ENCODE peak calls at places on chromosomes 13 and 19, in four cellular contexts. One of them, this sample, is unnamed.

GRCh38 chr19:55346725-55347441 is 7.2 kb downstream of the KMT5C start:
- DNase-seq in HepG2: no peak
- DNase-seq in K562: no peak
- DNase-seq in H1: no peak
- DNase-seq in this sample: no peak

GRCh38 chr19:6238256-6238642 is 41.5 kb downstream of the MLLT1 start:
- DNase-seq in HepG2: no peak
- DNase-seq in K562: peak
- DNase-seq in H1: no peak
- DNase-seq in this sample: no peak

GRCh38 chr13:29920018-29920643 is 69.7 kb upstream of the UBL3 start:
- DNase-seq in HepG2: peak
- DNase-seq in K562: no peak
- DNase-seq in H1: no peak
- DNase-seq in this sample: no peak

GRCh38 chr19:729564-730381 is 21.0 kb downstream of the PALM start:
- DNase-seq in HepG2: no peak
- DNase-seq in K562: no peak
- DNase-seq in H1: no peak
- DNase-seq in this sample: no peak

GRCh38 chr13:38590796-38591507 is 95.9 kb upstream of the FREM2 start:
- DNase-seq in HepG2: no peak
- DNase-seq in K562: no peak
- DNase-seq in H1: no peak
- DNase-seq in this sample: no peak

GRCh38 chr19:22832031-22832762 is at the start of gene ZNF723:
- DNase-seq in HepG2: no peak
- DNase-seq in K562: no peak
- DNase-seq in H1: no peak
- DNase-seq in this sample: no peak

GRCh38 chr19:28242317-28242927 is 970.5 kb downstream of the UQCRFS1 start:
- DNase-seq in HepG2: no peak
- DNase-seq in K562: peak
- DNase-seq in H1: no peak
- DNase-seq in this sample: no peak

GRCh38 chr19:32041681-32042292 is 303.6 kb upstream of the ZNF507 start:
- DNase-seq in HepG2: peak
- DNase-seq in K562: peak
- DNase-seq in H1: no peak
- DNase-seq in this sample: no peak

GRCh38 chr13:48334534-48335127 is 31.1 kb downstream of the RB1 start:
- DNase-seq in HepG2: peak
- DNase-seq in K562: no peak
- DNase-seq in H1: no peak
- DNase-seq in this sample: peak

GRCh38 chr13:104625196-104625595 is 1559.0 kb upstream of the SLC10A2 start:
- DNase-seq in HepG2: no peak
- DNase-seq in K562: no peak
- DNase-seq in H1: no peak
- DNase-seq in this sample: no peak

GRCh38 chr19:18086590-18087138 is at the start of gene IL12RB1:
- DNase-seq in HepG2: no peak
- DNase-seq in K562: no peak
- DNase-seq in H1: no peak
- DNase-seq in this sample: peak

GRCh38 chr19:32921624-32922023 is 50.1 kb downstream of the CEP89 start:
- DNase-seq in HepG2: no peak
- DNase-seq in K562: no peak
- DNase-seq in H1: no peak
- DNase-seq in this sample: no peak

GRCh38 chr13:32504263-32504662 is 34.3 kb downstream of the N4BP2L2 start:
- DNase-seq in HepG2: peak
- DNase-seq in K562: no peak
- DNase-seq in H1: no peak
- DNase-seq in this sample: no peak

GRCh38 chr13:65064967-65065366 is 2165.2 kb downstream of the PCDH9 start:
- DNase-seq in HepG2: no peak
- DNase-seq in K562: no peak
- DNase-seq in H1: no peak
- DNase-seq in this sample: no peak

GRCh38 chr19:31119951-31120690 is 229.1 kb downstream of the TSHZ3 start:
- DNase-seq in HepG2: no peak
- DNase-seq in K562: no peak
- DNase-seq in H1: no peak
- DNase-seq in this sample: no peak

GRCh38 chr13:67230774-67231480 is 791 bp upstream of the PCDH9 start:
- DNase-seq in HepG2: peak
- DNase-seq in K562: peak
- DNase-seq in H1: peak
- DNase-seq in this sample: no peak

GRCh38 chr19:51743405-51743804 is 8.3 kb downstream of the FPR1 start:
- DNase-seq in HepG2: no peak
- DNase-seq in K562: no peak
- DNase-seq in H1: no peak
- DNase-seq in this sample: no peak

GRCh38 chr19:18388328-18389094 is 2.6 kb downstream of the GDF15 start:
- DNase-seq in HepG2: peak
- DNase-seq in K562: peak
- DNase-seq in H1: no peak
- DNase-seq in this sample: peak

GRCh38 chr19:1264801-1265610 is 4.1 kb upstream of the CIRBP start:
- DNase-seq in HepG2: peak
- DNase-seq in K562: peak
- DNase-seq in H1: no peak
- DNase-seq in this sample: no peak

GRCh38 chr13:82634946-82635345 is 1247.3 kb downstream of the SLITRK1 start:
- DNase-seq in HepG2: no peak
- DNase-seq in K562: no peak
- DNase-seq in H1: no peak
- DNase-seq in this sample: no peak

GRCh38 chr19:5711713-5712161 is 8.2 kb downstream of the LONP1 start:
- DNase-seq in HepG2: no peak
- DNase-seq in K562: peak
- DNase-seq in H1: no peak
- DNase-seq in this sample: no peak

GRCh38 chr19:18364826-18365528 is 21.0 kb upstream of the GDF15 start:
- DNase-seq in HepG2: peak
- DNase-seq in K562: peak
- DNase-seq in H1: no peak
- DNase-seq in this sample: no peak

GRCh38 chr13:68099616-68100015 is 869.5 kb upstream of the PCDH9 start:
- DNase-seq in HepG2: no peak
- DNase-seq in K562: no peak
- DNase-seq in H1: no peak
- DNase-seq in this sample: no peak

GRCh38 chr19:35991731-35992450 is 3.1 kb upstream of the SDHAF1 start:
- DNase-seq in HepG2: no peak
- DNase-seq in K562: no peak
- DNase-seq in H1: no peak
- DNase-seq in this sample: no peak

GRCh38 chr19:28168557-28168956 is 1044.4 kb downstream of the UQCRFS1 start:
- DNase-seq in HepG2: no peak
- DNase-seq in K562: no peak
- DNase-seq in H1: peak
- DNase-seq in this sample: no peak

GRCh38 chr13:30690282-30691188 is 44.8 kb upstream of the ALOX5AP start:
- DNase-seq in HepG2: no peak
- DNase-seq in K562: no peak
- DNase-seq in H1: no peak
- DNase-seq in this sample: no peak

GRCh38 chr13:64289702-64290101 is 2874.1 kb upstream of the PCDH20 start:
- DNase-seq in HepG2: no peak
- DNase-seq in K562: no peak
- DNase-seq in H1: no peak
- DNase-seq in this sample: no peak

GRCh38 chr19:8310342-8311055 is 2.3 kb upstream of the CD320 start:
- DNase-seq in HepG2: no peak
- DNase-seq in K562: no peak
- DNase-seq in H1: no peak
- DNase-seq in this sample: no peak

GRCh38 chr13:107834268-107834667 is 381.1 kb downstream of the LIG4 start:
- DNase-seq in HepG2: no peak
- DNase-seq in K562: no peak
- DNase-seq in H1: no peak
- DNase-seq in this sample: no peak

GRCh38 chr19:48329167-48329891 is 4.0 kb downstream of the EMP3 start:
- DNase-seq in HepG2: no peak
- DNase-seq in K562: peak
- DNase-seq in H1: no peak
- DNase-seq in this sample: peak

GRCh38 chr13:21556051-21556450 is 47.9 kb downstream of the MICU2 start:
- DNase-seq in HepG2: no peak
- DNase-seq in K562: no peak
- DNase-seq in H1: no peak
- DNase-seq in this sample: no peak

GRCh38 chr19:7007859-7008258 is 13.4 kb downstream of the MBD3L2B start:
- DNase-seq in HepG2: no peak
- DNase-seq in K562: no peak
- DNase-seq in H1: no peak
- DNase-seq in this sample: no peak

GRCh38 chr19:51097166-51097736 is 11.0 kb downstream of the CTU1 start:
- DNase-seq in HepG2: peak
- DNase-seq in K562: peak
- DNase-seq in H1: no peak
- DNase-seq in this sample: no peak

DNA sequence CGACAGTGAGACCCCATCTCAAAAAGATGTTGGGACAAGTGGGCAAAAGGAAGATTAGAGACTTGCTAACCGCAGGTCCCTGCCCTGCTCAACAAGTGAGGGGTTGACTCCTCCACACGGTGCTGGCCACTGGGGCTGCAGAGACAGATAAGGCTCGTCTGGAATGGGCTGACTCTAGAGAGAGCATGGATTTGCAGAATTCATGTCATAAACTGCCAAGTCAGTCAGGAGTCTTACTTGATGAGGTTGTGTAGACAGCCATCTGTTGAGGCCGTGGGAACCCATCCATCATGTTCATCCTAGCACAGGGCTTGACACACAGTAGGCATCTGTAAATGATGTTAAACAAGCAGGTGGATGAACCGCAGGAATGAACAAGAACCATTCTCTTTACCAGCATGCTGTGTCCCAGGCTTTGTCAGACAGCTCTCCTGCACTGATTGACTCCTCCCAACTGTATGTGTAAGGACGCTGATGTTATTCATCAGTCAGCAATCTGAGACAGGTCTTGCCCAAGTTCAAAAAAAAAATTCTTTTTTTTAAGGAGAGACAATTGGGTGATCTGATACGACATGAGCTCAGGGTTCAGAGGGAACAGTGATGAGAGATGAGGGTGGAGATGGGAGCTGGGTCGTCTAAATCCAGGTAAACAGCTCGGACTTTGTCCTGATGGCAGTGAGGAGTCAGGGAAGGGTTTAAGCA is 8.8 kb downstream of the PAF1 start:
- DNase-seq in HepG2: no peak
- DNase-seq in K562: peak
- DNase-seq in H1: no peak
- DNase-seq in this sample: no peak
- TF ChIP-seq YY1 in HepG2: no peak
- TF ChIP-seq YY1 in K562: no peak
- TF ChIP-seq YY1 in H1: no peak
- TF ChIP-seq YY1 in this sample: no peak

GRCh38 chr19:38989066-38989605 is 13.6 kb upstream of the FBXO17 start:
- DNase-seq in HepG2: no peak
- DNase-seq in K562: no peak
- DNase-seq in H1: no peak
- DNase-seq in this sample: no peak
- TF ChIP-seq TAF1 in HepG2: no peak
- TF ChIP-seq TAF1 in K562: no peak
- TF ChIP-seq TAF1 in H1: no peak
- TF ChIP-seq TAF1 in this sample: no peak

DNA sequence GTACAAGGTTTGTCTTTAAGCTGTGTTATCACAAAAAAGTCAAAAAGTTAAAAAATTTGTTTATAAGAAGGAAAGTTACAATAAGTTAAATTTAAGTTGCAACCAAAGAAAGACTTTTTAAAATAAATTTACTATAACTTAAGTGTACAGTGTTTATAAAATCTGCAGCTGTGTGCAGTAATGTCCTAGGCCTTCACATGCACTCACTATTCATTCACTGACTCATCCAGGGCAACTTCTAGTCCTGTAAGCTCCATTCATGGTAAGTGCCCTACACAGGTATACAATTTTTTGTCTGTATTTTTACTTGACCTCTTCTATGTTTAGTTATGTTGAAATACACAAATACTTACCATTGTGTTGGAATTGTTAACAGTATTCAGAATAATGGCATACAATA is 667.9 kb upstream of the SLITRK5 start:
- DNase-seq in HepG2: no peak
- DNase-seq in K562: no peak
- DNase-seq in H1: no peak
- DNase-seq in this sample: no peak
- TF ChIP-seq CREB1 in HepG2: no peak
- TF ChIP-seq CREB1 in K562: no peak
- TF ChIP-seq CREB1 in H1: no peak
- TF ChIP-seq CREB1 in this sample: no peak

GRCh38 chr19:16359964-16360363 is 35.3 kb downstream of the KLF2 start:
- DNase-seq in HepG2: no peak
- DNase-seq in K562: no peak
- DNase-seq in H1: no peak
- DNase-seq in this sample: no peak
- TF ChIP-seq YY1 in HepG2: no peak
- TF ChIP-seq YY1 in K562: no peak
- TF ChIP-seq YY1 in H1: no peak
- TF ChIP-seq YY1 in this sample: no peak

This sample was measured in GM12878.